ENCODE peak calls at places on chromosomes 11 and 22, in nine cellular contexts. One of them, this sample, is unnamed.

GRCh38 chr22:41252365-41252764 is 11.6 kb upstream of the CHADL start:
- DNase-seq in stimulated activated CD4-positive, alpha-beta T cell treated with anti-CD3 and anti-CD28 coated beads, Interleukin-15, amount 100 ng/mL, for 1 hour: no peak
- DNase-seq in iPS DF 19.7: no peak
- DNase-seq in foreskin fibroblast: no peak
- DNase-seq in EH: no peak
- DNase-seq in fibroblast of pulmonary artery: no peak
- DNase-seq in left cardiac atrium: no peak
- DNase-seq in kidney tubule cell: no peak
- DNase-seq in hepatic stellate cell: no peak
- DNase-seq in this sample: no peak

GRCh38 chr11:86816251-86816726 is 15.9 kb downstream of the PRSS23 start:
- DNase-seq in hepatic stellate cell: peak
- DNase-seq in fibroblast of pulmonary artery: peak
- DNase-seq in kidney tubule cell: peak
- DNase-seq in foreskin fibroblast: peak
- DNase-seq in stimulated activated CD4-positive, alpha-beta T cell treated with anti-CD3 and anti-CD28 coated beads, Interleukin-15, amount 100 ng/mL, for 1 hour: no peak
- DNase-seq in iPS DF 19.7: no peak
- DNase-seq in EH: peak
- DNase-seq in left cardiac atrium: no peak
- DNase-seq in this sample: no peak

GRCh38 chr11:126282361-126282741 is 542 bp upstream of the TIRAP start:
- DNase-seq in EH: peak
- DNase-seq in hepatic stellate cell: peak
- DNase-seq in foreskin fibroblast: peak
- DNase-seq in kidney tubule cell: peak
- DNase-seq in iPS DF 19.7: no peak
- DNase-seq in left cardiac atrium: peak
- DNase-seq in stimulated activated CD4-positive, alpha-beta T cell treated with anti-CD3 and anti-CD28 coated beads, Interleukin-15, amount 100 ng/mL, for 1 hour: no peak
- DNase-seq in fibroblast of pulmonary artery: peak
- DNase-seq in this sample: no peak

GRCh38 chr22:39546889-39547586 is 14.5 kb upstream of the RPS19BP1 start:
- DNase-seq in hepatic stellate cell: peak
- DNase-seq in stimulated activated CD4-positive, alpha-beta T cell treated with anti-CD3 and anti-CD28 coated beads, Interleukin-15, amount 100 ng/mL, for 1 hour: no peak
- DNase-seq in iPS DF 19.7: no peak
- DNase-seq in fibroblast of pulmonary artery: no peak
- DNase-seq in left cardiac atrium: no peak
- DNase-seq in kidney tubule cell: peak
- DNase-seq in EH: peak
- DNase-seq in foreskin fibroblast: no peak
- DNase-seq in this sample: no peak

GRCh38 chr22:45317551-45318167 is 7.9 kb downstream of the FAM118A start:
- DNase-seq in fibroblast of pulmonary artery: peak
- DNase-seq in hepatic stellate cell: no peak
- DNase-seq in kidney tubule cell: peak
- DNase-seq in stimulated activated CD4-positive, alpha-beta T cell treated with anti-CD3 and anti-CD28 coated beads, Interleukin-15, amount 100 ng/mL, for 1 hour: no peak
- DNase-seq in foreskin fibroblast: no peak
- DNase-seq in iPS DF 19.7: no peak
- DNase-seq in EH: peak
- DNase-seq in left cardiac atrium: peak
- DNase-seq in this sample: no peak

GRCh38 chr22:37310075-37310606 is 27.8 kb downstream of the CYTH4 start:
- DNase-seq in EH: no peak
- DNase-seq in stimulated activated CD4-positive, alpha-beta T cell treated with anti-CD3 and anti-CD28 coated beads, Interleukin-15, amount 100 ng/mL, for 1 hour: no peak
- DNase-seq in kidney tubule cell: no peak
- DNase-seq in iPS DF 19.7: no peak
- DNase-seq in foreskin fibroblast: no peak
- DNase-seq in fibroblast of pulmonary artery: no peak
- DNase-seq in left cardiac atrium: no peak
- DNase-seq in hepatic stellate cell: no peak
- DNase-seq in this sample: no peak

GRCh38 chr11:71481101-71481960 is 28.3 kb downstream of the NADSYN1 start:
- DNase-seq in hepatic stellate cell: no peak
- DNase-seq in foreskin fibroblast: no peak
- DNase-seq in kidney tubule cell: no peak
- DNase-seq in EH: no peak
- DNase-seq in iPS DF 19.7: no peak
- DNase-seq in fibroblast of pulmonary artery: no peak
- DNase-seq in stimulated activated CD4-positive, alpha-beta T cell treated with anti-CD3 and anti-CD28 coated beads, Interleukin-15, amount 100 ng/mL, for 1 hour: no peak
- DNase-seq in left cardiac atrium: peak
- DNase-seq in this sample: no peak

GRCh38 chr11:115257286-115258077 is 246.7 kb downstream of the CADM1 start:
- DNase-seq in EH: no peak
- DNase-seq in stimulated activated CD4-positive, alpha-beta T cell treated with anti-CD3 and anti-CD28 coated beads, Interleukin-15, amount 100 ng/mL, for 1 hour: no peak
- DNase-seq in foreskin fibroblast: no peak
- DNase-seq in iPS DF 19.7: peak
- DNase-seq in kidney tubule cell: no peak
- DNase-seq in hepatic stellate cell: no peak
- DNase-seq in left cardiac atrium: no peak
- DNase-seq in fibroblast of pulmonary artery: no peak
- DNase-seq in this sample: no peak

GRCh38 chr11:117020287-117020686 is 77.9 kb downstream of the SIK3 start:
- DNase-seq in EH: no peak
- DNase-seq in fibroblast of pulmonary artery: no peak
- DNase-seq in hepatic stellate cell: no peak
- DNase-seq in kidney tubule cell: no peak
- DNase-seq in iPS DF 19.7: no peak
- DNase-seq in left cardiac atrium: no peak
- DNase-seq in stimulated activated CD4-positive, alpha-beta T cell treated with anti-CD3 and anti-CD28 coated beads, Interleukin-15, amount 100 ng/mL, for 1 hour: no peak
- DNase-seq in foreskin fibroblast: no peak
- DNase-seq in this sample: no peak

GRCh38 chr11:45643585-45643984 is 21.8 kb downstream of the CHST1 start:
- DNase-seq in EH: no peak
- DNase-seq in kidney tubule cell: no peak
- DNase-seq in foreskin fibroblast: no peak
- DNase-seq in fibroblast of pulmonary artery: no peak
- DNase-seq in iPS DF 19.7: no peak
- DNase-seq in hepatic stellate cell: no peak
- DNase-seq in left cardiac atrium: no peak
- DNase-seq in stimulated activated CD4-positive, alpha-beta T cell treated with anti-CD3 and anti-CD28 coated beads, Interleukin-15, amount 100 ng/mL, for 1 hour: no peak
- DNase-seq in this sample: no peak

GRCh38 chr11:117187799-117188481 is 9.4 kb downstream of the SIDT2 start:
- DNase-seq in left cardiac atrium: peak
- DNase-seq in fibroblast of pulmonary artery: no peak
- DNase-seq in kidney tubule cell: no peak
- DNase-seq in stimulated activated CD4-positive, alpha-beta T cell treated with anti-CD3 and anti-CD28 coated beads, Interleukin-15, amount 100 ng/mL, for 1 hour: no peak
- DNase-seq in hepatic stellate cell: no peak
- DNase-seq in foreskin fibroblast: no peak
- DNase-seq in iPS DF 19.7: no peak
- DNase-seq in EH: no peak
- DNase-seq in this sample: no peak

GRCh38 chr11:19290356-19290755 is 49.6 kb upstream of the E2F8 start:
- DNase-seq in stimulated activated CD4-positive, alpha-beta T cell treated with anti-CD3 and anti-CD28 coated beads, Interleukin-15, amount 100 ng/mL, for 1 hour: no peak
- DNase-seq in hepatic stellate cell: no peak
- DNase-seq in kidney tubule cell: no peak
- DNase-seq in left cardiac atrium: no peak
- DNase-seq in foreskin fibroblast: no peak
- DNase-seq in EH: no peak
- DNase-seq in fibroblast of pulmonary artery: peak
- DNase-seq in iPS DF 19.7: no peak
- DNase-seq in this sample: no peak

GRCh38 chr22:40898850-40899357 is 37.0 kb upstream of the DNAJB7 start:
- DNase-seq in EH: peak
- DNase-seq in left cardiac atrium: no peak
- DNase-seq in foreskin fibroblast: peak
- DNase-seq in fibroblast of pulmonary artery: peak
- DNase-seq in stimulated activated CD4-positive, alpha-beta T cell treated with anti-CD3 and anti-CD28 coated beads, Interleukin-15, amount 100 ng/mL, for 1 hour: no peak
- DNase-seq in kidney tubule cell: peak
- DNase-seq in iPS DF 19.7: no peak
- DNase-seq in hepatic stellate cell: peak
- DNase-seq in this sample: peak

GRCh38 chr11:130999992-131000770 is 83.9 kb upstream of the SNX19 start:
- DNase-seq in EH: peak
- DNase-seq in foreskin fibroblast: peak
- DNase-seq in fibroblast of pulmonary artery: peak
- DNase-seq in left cardiac atrium: no peak
- DNase-seq in kidney tubule cell: peak
- DNase-seq in hepatic stellate cell: peak
- DNase-seq in stimulated activated CD4-positive, alpha-beta T cell treated with anti-CD3 and anti-CD28 coated beads, Interleukin-15, amount 100 ng/mL, for 1 hour: no peak
- DNase-seq in iPS DF 19.7: no peak
- DNase-seq in this sample: no peak

GRCh38 chr11:78698612-78699011 is 123.9 kb upstream of the NARS2 start:
- DNase-seq in stimulated activated CD4-positive, alpha-beta T cell treated with anti-CD3 and anti-CD28 coated beads, Interleukin-15, amount 100 ng/mL, for 1 hour: no peak
- DNase-seq in fibroblast of pulmonary artery: peak
- DNase-seq in kidney tubule cell: peak
- DNase-seq in hepatic stellate cell: peak
- DNase-seq in left cardiac atrium: peak
- DNase-seq in EH: peak
- DNase-seq in foreskin fibroblast: peak
- DNase-seq in iPS DF 19.7: no peak
- DNase-seq in this sample: no peak

GRCh38 chr11:64572143-64572542 is 18.9 kb upstream of the SLC22A12 start:
- DNase-seq in hepatic stellate cell: no peak
- DNase-seq in EH: no peak
- DNase-seq in left cardiac atrium: no peak
- DNase-seq in iPS DF 19.7: no peak
- DNase-seq in stimulated activated CD4-positive, alpha-beta T cell treated with anti-CD3 and anti-CD28 coated beads, Interleukin-15, amount 100 ng/mL, for 1 hour: no peak
- DNase-seq in fibroblast of pulmonary artery: no peak
- DNase-seq in foreskin fibroblast: no peak
- DNase-seq in kidney tubule cell: no peak
- DNase-seq in this sample: no peak

GRCh38 chr22:20530368-20531153 is 23.2 kb downstream of the MED15 start:
- DNase-seq in stimulated activated CD4-positive, alpha-beta T cell treated with anti-CD3 and anti-CD28 coated beads, Interleukin-15, amount 100 ng/mL, for 1 hour: no peak
- DNase-seq in kidney tubule cell: peak
- DNase-seq in foreskin fibroblast: peak
- DNase-seq in fibroblast of pulmonary artery: no peak
- DNase-seq in left cardiac atrium: no peak
- DNase-seq in hepatic stellate cell: peak
- DNase-seq in iPS DF 19.7: no peak
- DNase-seq in EH: peak
- DNase-seq in this sample: no peak

GRCh38 chr11:134233729-134234179 is 9.3 kb downstream of the VPS26B start:
- DNase-seq in EH: no peak
- DNase-seq in iPS DF 19.7: no peak
- DNase-seq in fibroblast of pulmonary artery: no peak
- DNase-seq in hepatic stellate cell: no peak
- DNase-seq in kidney tubule cell: no peak
- DNase-seq in left cardiac atrium: no peak
- DNase-seq in foreskin fibroblast: no peak
- DNase-seq in stimulated activated CD4-positive, alpha-beta T cell treated with anti-CD3 and anti-CD28 coated beads, Interleukin-15, amount 100 ng/mL, for 1 hour: no peak
- DNase-seq in this sample: no peak

GRCh38 chr11:73085189-73085875 is 56.8 kb downstream of the FCHSD2 start:
- DNase-seq in kidney tubule cell: peak
- DNase-seq in stimulated activated CD4-positive, alpha-beta T cell treated with anti-CD3 and anti-CD28 coated beads, Interleukin-15, amount 100 ng/mL, for 1 hour: no peak
- DNase-seq in EH: peak
- DNase-seq in fibroblast of pulmonary artery: peak
- DNase-seq in iPS DF 19.7: no peak
- DNase-seq in hepatic stellate cell: no peak
- DNase-seq in foreskin fibroblast: peak
- DNase-seq in left cardiac atrium: no peak
- DNase-seq in this sample: no peak

GRCh38 chr22:39690901-39691620 is 120.5 kb downstream of the CACNA1I start:
- DNase-seq in kidney tubule cell: no peak
- DNase-seq in fibroblast of pulmonary artery: peak
- DNase-seq in hepatic stellate cell: no peak
- DNase-seq in left cardiac atrium: no peak
- DNase-seq in foreskin fibroblast: no peak
- DNase-seq in EH: no peak
- DNase-seq in stimulated activated CD4-positive, alpha-beta T cell treated with anti-CD3 and anti-CD28 coated beads, Interleukin-15, amount 100 ng/mL, for 1 hour: no peak
- DNase-seq in iPS DF 19.7: no peak
- DNase-seq in this sample: no peak

This sample was measured in T-helper 1 cell.